ENCODE peak calls at places on chromosomes 12 and 14, in five cellular contexts. V is activated CD4-positive, CD25-positive, alpha-beta regulatory T cell; W is activated effector memory CD4-positive, alpha-beta T cell treated with Interleukin-2 at 50 U/mL for 16 hours; K is brain microvascular endothelial cell; P is NCI-H345. F is an unnamed sample.

GRCh38 chr12:57215668-57216013 is 953 bp upstream of the NXPH4 start:
- DNase-seq in V (no peak), W (no peak), K (no peak), P (peak), F (peak)

GRCh38 chr12:82383930-82384513 is 25.7 kb downstream of the METTL25 start:
- DNase-seq in V (no peak), W (no peak), K (peak), P (no peak), F (no peak)

GRCh38 chr14:50892255-50892654 is 20.4 kb downstream of the ABHD12B start:
- DNase-seq in V (no peak), W (no peak), K (no peak), P (no peak), F (no peak)

GRCh38 chr12:110661337-110661972 is 27.5 kb downstream of the HVCN1 start:
- DNase-seq in V (peak), W (no peak), K (no peak), P (no peak), F (no peak)

GRCh38 chr14:49114161-49114893 is 471.9 kb downstream of the RPS29 start:
- DNase-seq in V (no peak), W (no peak), K (no peak), P (no peak), F (no peak)

GRCh38 chr14:31360919-31361662 is 59.3 kb downstream of the HEATR5A start:
- DNase-seq in V (no peak), W (no peak), K (no peak), P (no peak), F (no peak)

GRCh38 chr12:45216297-45216982 is 545 bp downstream of the ANO6 start:
- DNase-seq in V (no peak), W (peak), K (peak), P (peak), F (peak)

GRCh38 chr12:49367381-49368239 is at the start of gene SPATS2:
- DNase-seq in V (no peak), W (no peak), K (peak), P (no peak), F (peak)

GRCh38 chr14:69260246-69260978 is 454 bp downstream of the GALNT16 start:
- DNase-seq in V (no peak), W (no peak), K (peak), P (peak), F (peak)

GRCh38 chr14:92883066-92883465 is 39.9 kb upstream of the CHGA start:
- DNase-seq in V (no peak), W (no peak), K (no peak), P (no peak), F (no peak)

GRCh38 chr12:59499774-59500173 is 96.1 kb upstream of the SLC16A7 start:
- DNase-seq in V (no peak), W (no peak), K (no peak), P (no peak), F (no peak)

GRCh38 chr12:85390281-85390680 is 110.3 kb downstream of the ALX1 start:
- DNase-seq in V (no peak), W (no peak), K (no peak), P (no peak), F (no peak)

GRCh38 chr12:133081408-133081806 is 684 bp downstream of the ZNF140 start:
- DNase-seq in V (no peak), W (no peak), K (no peak), P (no peak), F (no peak)

GRCh38 chr12:110694330-110694891 is 5.5 kb upstream of the HVCN1 start:
- DNase-seq in V (no peak), W (no peak), K (no peak), P (no peak), F (no peak)

GRCh38 chr14:61887628-61888027 is 125.4 kb downstream of the SNAPC1 start:
- DNase-seq in V (no peak), W (no peak), K (no peak), P (no peak), F (no peak)

F was measured in hepatic stellate cell.